ENCODE peak calls at places on chromosomes 3 and 15, in nine cellular contexts. V, D, X, E, O, A, G, H and W are unnamed samples.
A peak's percentile ranks its signal among the peaks of the same experiment; 100 is the strongest.

GRCh38 chr3:189947948-189948723 is 172.6 kb downstream of the P3H2 start:
- DNase-seq in V (peak; percentile 64), D (peak; percentile 75), X (no peak), E (no peak), O (peak; percentile 48), A (peak; percentile 35), G (peak; percentile 40), H (no peak), W (no peak)

GRCh38 chr15:92878593-92879053 is 21.5 kb upstream of the CHD2 start:
- DNase-seq in V (no peak), D (peak; percentile 13), X (no peak), E (no peak), O (no peak), A (no peak), G (no peak), H (no peak), W (no peak)

GRCh38 chr3:1561397-1561796 is 468.6 kb downstream of the CNTN6 start:
- DNase-seq in V (no peak), D (no peak), X (no peak), E (no peak), O (no peak), A (no peak), G (no peak), H (no peak), W (no peak)

GRCh38 chr3:131796558-131796957 is 238.3 kb downstream of the CPNE4 start:
- DNase-seq in V (no peak), D (no peak), X (no peak), E (no peak), O (no peak), A (no peak), G (no peak), H (peak; percentile 20), W (no peak)

GRCh38 chr3:100030346-100030745 is 84.0 kb downstream of the FILIP1L start:
- DNase-seq in V (peak; percentile 90), D (no peak), X (no peak), E (no peak), O (peak; percentile 56), A (no peak), G (peak; percentile 53), H (no peak), W (no peak)

GRCh38 chr3:139204756-139205155 is 139.1 kb upstream of the MRPS22 start:
- DNase-seq in V (no peak), D (no peak), X (no peak), E (no peak), O (no peak), A (peak; percentile 24), G (peak; percentile 50), H (no peak), W (no peak)

GRCh38 chr3:58022490-58022889 is 14.3 kb downstream of the FLNB start:
- DNase-seq in V (no peak), D (no peak), X (no peak), E (no peak), O (no peak), A (peak; percentile 44), G (no peak), H (no peak), W (no peak)

GRCh38 chr3:170639003-170639402 is 53.1 kb upstream of the SLC7A14 start:
- DNase-seq in V (no peak), D (no peak), X (no peak), E (no peak), O (no peak), A (no peak), G (no peak), H (no peak), W (no peak)

GRCh38 chr15:26235148-26235769 is 372.1 kb upstream of the ATP10A start:
- DNase-seq in V (no peak), D (no peak), X (no peak), E (no peak), O (no peak), A (no peak), G (no peak), H (no peak), W (no peak)

GRCh38 chr15:92410544-92410943 is 16.9 kb downstream of the ST8SIA2 start:
- DNase-seq in V (no peak), D (no peak), X (no peak), E (no peak), O (no peak), A (no peak), G (no peak), H (no peak), W (no peak)

GRCh38 chr3:170222647-170223541 is 670 bp downstream of the PRKCI start:
- DNase-seq in V (peak; percentile 42), D (peak; percentile 72), X (no peak), E (peak; percentile 12), O (peak; percentile 63), A (peak; percentile 16), G (peak; percentile 28), H (peak; percentile 35), W (peak; percentile 22)

GRCh38 chr3:47780727-47781325 is 867 bp downstream of the SMARCC1 start:
- DNase-seq in V (peak; percentile 72), D (no peak), X (no peak), E (no peak), O (peak; percentile 51), A (no peak), G (peak; percentile 32), H (no peak), W (no peak)

GRCh38 chr3:15055019-15055557 is 10.0 kb downstream of the MRPS25 start:
- DNase-seq in V (peak; percentile 23), D (no peak), X (peak; percentile 78), E (peak; percentile 41), O (peak; percentile 6), A (peak; percentile 14), G (peak; percentile 59), H (no peak), W (peak; percentile 71)

GRCh38 chr3:52645549-52645948 is 40.2 kb downstream of the PBRM1 start:
- DNase-seq in V (no peak), D (peak; percentile 27), X (no peak), E (no peak), O (no peak), A (no peak), G (no peak), H (no peak), W (no peak)